ENCODE peak calls at places on chromosome 22, in eight cellular contexts. One of them, this sample, is unnamed.

GRCh38 chr22:27740192-27740748 is 61.3 kb downstream of the MN1 start:
- DNase-seq in SK-N-DZ: no peak
- DNase-seq in NCI-H82: no peak
- DNase-seq in NCI-H1417: no peak
- DNase-seq in stimulated activated CD4-positive, alpha-beta T cell treated with anti-CD3 and anti-CD28 coated beads, TNF-alpha, amount 100 ng/mL, for 4 hours: no peak
- DNase-seq in endothelial cell: no peak
- DNase-seq in HEK293T: no peak
- DNase-seq in Caki2: no peak
- DNase-seq in this sample: no peak

GRCh38 chr22:17258015-17258827 is 39.0 kb upstream of the ADA2 start:
- DNase-seq in endothelial cell: no peak
- DNase-seq in NCI-H1417: peak
- DNase-seq in NCI-H82: peak
- DNase-seq in Caki2: no peak
- DNase-seq in SK-N-DZ: peak
- DNase-seq in stimulated activated CD4-positive, alpha-beta T cell treated with anti-CD3 and anti-CD28 coated beads, TNF-alpha, amount 100 ng/mL, for 4 hours: no peak
- DNase-seq in HEK293T: no peak
- DNase-seq in this sample: no peak

GRCh38 chr22:44080936-44081853 is 57.1 kb downstream of the PARVB start:
- DNase-seq in Caki2: peak
- DNase-seq in HEK293T: peak
- DNase-seq in stimulated activated CD4-positive, alpha-beta T cell treated with anti-CD3 and anti-CD28 coated beads, TNF-alpha, amount 100 ng/mL, for 4 hours: peak
- DNase-seq in endothelial cell: peak
- DNase-seq in SK-N-DZ: peak
- DNase-seq in NCI-H82: peak
- DNase-seq in NCI-H1417: peak
- DNase-seq in this sample: peak

GRCh38 chr22:38819387-38819940 is 24.4 kb downstream of the NPTXR start:
- DNase-seq in Caki2: no peak
- DNase-seq in HEK293T: no peak
- DNase-seq in SK-N-DZ: no peak
- DNase-seq in NCI-H82: no peak
- DNase-seq in endothelial cell: no peak
- DNase-seq in stimulated activated CD4-positive, alpha-beta T cell treated with anti-CD3 and anti-CD28 coated beads, TNF-alpha, amount 100 ng/mL, for 4 hours: no peak
- DNase-seq in NCI-H1417: no peak
- DNase-seq in this sample: no peak

GRCh38 chr22:40329021-40329456 is 17.3 kb upstream of the ADSL start:
- DNase-seq in NCI-H82: no peak
- DNase-seq in stimulated activated CD4-positive, alpha-beta T cell treated with anti-CD3 and anti-CD28 coated beads, TNF-alpha, amount 100 ng/mL, for 4 hours: no peak
- DNase-seq in endothelial cell: no peak
- DNase-seq in NCI-H1417: no peak
- DNase-seq in Caki2: no peak
- DNase-seq in SK-N-DZ: no peak
- DNase-seq in HEK293T: no peak
- DNase-seq in this sample: no peak

GRCh38 chr22:46907578-46908215 is 145.2 kb downstream of the TBC1D22A start:
- DNase-seq in endothelial cell: no peak
- DNase-seq in Caki2: no peak
- DNase-seq in stimulated activated CD4-positive, alpha-beta T cell treated with anti-CD3 and anti-CD28 coated beads, TNF-alpha, amount 100 ng/mL, for 4 hours: no peak
- DNase-seq in HEK293T: no peak
- DNase-seq in NCI-H82: no peak
- DNase-seq in SK-N-DZ: no peak
- DNase-seq in NCI-H1417: no peak
- DNase-seq in this sample: no peak

GRCh38 chr22:24894998-24895397 is 51.5 kb downstream of the LHFPL7 start:
- DNase-seq in endothelial cell: no peak
- DNase-seq in HEK293T: no peak
- DNase-seq in stimulated activated CD4-positive, alpha-beta T cell treated with anti-CD3 and anti-CD28 coated beads, TNF-alpha, amount 100 ng/mL, for 4 hours: no peak
- DNase-seq in NCI-H1417: no peak
- DNase-seq in Caki2: no peak
- DNase-seq in NCI-H82: no peak
- DNase-seq in SK-N-DZ: no peak
- DNase-seq in this sample: no peak

GRCh38 chr22:23903328-23903971 is 9.3 kb downstream of the MIF start:
- DNase-seq in NCI-H1417: no peak
- DNase-seq in endothelial cell: no peak
- DNase-seq in NCI-H82: no peak
- DNase-seq in HEK293T: no peak
- DNase-seq in stimulated activated CD4-positive, alpha-beta T cell treated with anti-CD3 and anti-CD28 coated beads, TNF-alpha, amount 100 ng/mL, for 4 hours: no peak
- DNase-seq in Caki2: no peak
- DNase-seq in SK-N-DZ: no peak
- DNase-seq in this sample: no peak

GRCh38 chr22:27850000-27850465 is 48.5 kb upstream of the MN1 start:
- DNase-seq in NCI-H1417: no peak
- DNase-seq in stimulated activated CD4-positive, alpha-beta T cell treated with anti-CD3 and anti-CD28 coated beads, TNF-alpha, amount 100 ng/mL, for 4 hours: no peak
- DNase-seq in endothelial cell: no peak
- DNase-seq in Caki2: no peak
- DNase-seq in HEK293T: no peak
- DNase-seq in NCI-H82: no peak
- DNase-seq in SK-N-DZ: no peak
- DNase-seq in this sample: no peak

GRCh38 chr22:48663297-48663696 is 1164.4 kb downstream of the BRD1 start:
- DNase-seq in NCI-H82: peak
- DNase-seq in HEK293T: peak
- DNase-seq in Caki2: no peak
- DNase-seq in stimulated activated CD4-positive, alpha-beta T cell treated with anti-CD3 and anti-CD28 coated beads, TNF-alpha, amount 100 ng/mL, for 4 hours: no peak
- DNase-seq in endothelial cell: no peak
- DNase-seq in NCI-H1417: peak
- DNase-seq in SK-N-DZ: no peak
- DNase-seq in this sample: no peak

GRCh38 chr22:45891021-45891421 is 85.9 kb downstream of the WNT7B start:
- DNase-seq in HEK293T: no peak
- DNase-seq in endothelial cell: no peak
- DNase-seq in SK-N-DZ: no peak
- DNase-seq in Caki2: no peak
- DNase-seq in NCI-H1417: no peak
- DNase-seq in NCI-H82: no peak
- DNase-seq in stimulated activated CD4-positive, alpha-beta T cell treated with anti-CD3 and anti-CD28 coated beads, TNF-alpha, amount 100 ng/mL, for 4 hours: no peak
- DNase-seq in this sample: no peak

GRCh38 chr22:38098410-38099249 is 11.9 kb downstream of the BAIAP2L2 start:
- DNase-seq in SK-N-DZ: no peak
- DNase-seq in NCI-H82: no peak
- DNase-seq in NCI-H1417: no peak
- DNase-seq in Caki2: no peak
- DNase-seq in stimulated activated CD4-positive, alpha-beta T cell treated with anti-CD3 and anti-CD28 coated beads, TNF-alpha, amount 100 ng/mL, for 4 hours: no peak
- DNase-seq in endothelial cell: no peak
- DNase-seq in HEK293T: no peak
- DNase-seq in this sample: no peak

GRCh38 chr22:39943366-39943765 is 16.8 kb upstream of the TMA7B start:
- DNase-seq in NCI-H82: peak
- DNase-seq in stimulated activated CD4-positive, alpha-beta T cell treated with anti-CD3 and anti-CD28 coated beads, TNF-alpha, amount 100 ng/mL, for 4 hours: no peak
- DNase-seq in SK-N-DZ: no peak
- DNase-seq in Caki2: no peak
- DNase-seq in endothelial cell: peak
- DNase-seq in NCI-H1417: peak
- DNase-seq in HEK293T: peak
- DNase-seq in this sample: no peak

GRCh38 chr22:25622011-25622410 is 57.5 kb downstream of the GRK3 start:
- DNase-seq in stimulated activated CD4-positive, alpha-beta T cell treated with anti-CD3 and anti-CD28 coated beads, TNF-alpha, amount 100 ng/mL, for 4 hours: no peak
- DNase-seq in NCI-H1417: no peak
- DNase-seq in endothelial cell: no peak
- DNase-seq in SK-N-DZ: peak
- DNase-seq in Caki2: no peak
- DNase-seq in NCI-H82: no peak
- DNase-seq in HEK293T: no peak
- DNase-seq in this sample: no peak

GRCh38 chr22:30717952-30718351 is 23.3 kb downstream of the OSBP2 start:
- DNase-seq in stimulated activated CD4-positive, alpha-beta T cell treated with anti-CD3 and anti-CD28 coated beads, TNF-alpha, amount 100 ng/mL, for 4 hours: no peak
- DNase-seq in NCI-H1417: no peak
- DNase-seq in Caki2: no peak
- DNase-seq in HEK293T: no peak
- DNase-seq in SK-N-DZ: no peak
- DNase-seq in NCI-H82: no peak
- DNase-seq in endothelial cell: no peak
- DNase-seq in this sample: no peak

GRCh38 chr22:22171357-22172218 is 73.0 kb upstream of the VPREB1 start:
- DNase-seq in NCI-H1417: no peak
- DNase-seq in HEK293T: peak
- DNase-seq in SK-N-DZ: no peak
- DNase-seq in Caki2: peak
- DNase-seq in endothelial cell: peak
- DNase-seq in stimulated activated CD4-positive, alpha-beta T cell treated with anti-CD3 and anti-CD28 coated beads, TNF-alpha, amount 100 ng/mL, for 4 hours: no peak
- DNase-seq in NCI-H82: peak
- DNase-seq in this sample: no peak

GRCh38 chr22:48541401-48542098 is 1286.1 kb downstream of the BRD1 start:
- DNase-seq in NCI-H1417: no peak
- DNase-seq in HEK293T: no peak
- DNase-seq in Caki2: no peak
- DNase-seq in endothelial cell: no peak
- DNase-seq in NCI-H82: no peak
- DNase-seq in SK-N-DZ: no peak
- DNase-seq in stimulated activated CD4-positive, alpha-beta T cell treated with anti-CD3 and anti-CD28 coated beads, TNF-alpha, amount 100 ng/mL, for 4 hours: no peak
- DNase-seq in this sample: no peak

GRCh38 chr22:44898236-44898635 is 111.6 kb downstream of the PHF21B start:
- DNase-seq in HEK293T: no peak
- DNase-seq in NCI-H1417: no peak
- DNase-seq in endothelial cell: no peak
- DNase-seq in Caki2: no peak
- DNase-seq in NCI-H82: no peak
- DNase-seq in SK-N-DZ: no peak
- DNase-seq in stimulated activated CD4-positive, alpha-beta T cell treated with anti-CD3 and anti-CD28 coated beads, TNF-alpha, amount 100 ng/mL, for 4 hours: no peak
- DNase-seq in this sample: no peak

GRCh38 chr22:32861330-32861729 is 59.8 kb downstream of the TIMP3 start:
- DNase-seq in stimulated activated CD4-positive, alpha-beta T cell treated with anti-CD3 and anti-CD28 coated beads, TNF-alpha, amount 100 ng/mL, for 4 hours: no peak
- DNase-seq in NCI-H1417: no peak
- DNase-seq in Caki2: no peak
- DNase-seq in HEK293T: no peak
- DNase-seq in SK-N-DZ: no peak
- DNase-seq in NCI-H82: no peak
- DNase-seq in endothelial cell: no peak
- DNase-seq in this sample: no peak

GRCh38 chr22:32474635-32475427 is at the start of gene FBXO7:
- DNase-seq in endothelial cell: peak
- DNase-seq in NCI-H82: peak
- DNase-seq in Caki2: peak
- DNase-seq in NCI-H1417: peak
- DNase-seq in HEK293T: peak
- DNase-seq in stimulated activated CD4-positive, alpha-beta T cell treated with anti-CD3 and anti-CD28 coated beads, TNF-alpha, amount 100 ng/mL, for 4 hours: peak
- DNase-seq in SK-N-DZ: peak
- DNase-seq in this sample: peak

GRCh38 chr22:39180566-39180965 is 28.1 kb upstream of the CBX7 start:
- DNase-seq in stimulated activated CD4-positive, alpha-beta T cell treated with anti-CD3 and anti-CD28 coated beads, TNF-alpha, amount 100 ng/mL, for 4 hours: no peak
- DNase-seq in Caki2: no peak
- DNase-seq in NCI-H1417: no peak
- DNase-seq in endothelial cell: no peak
- DNase-seq in SK-N-DZ: no peak
- DNase-seq in NCI-H82: no peak
- DNase-seq in HEK293T: no peak
- DNase-seq in this sample: no peak

GRCh38 chr22:25706197-25706596 is 35.8 kb upstream of the MYO18B start:
- DNase-seq in SK-N-DZ: no peak
- DNase-seq in endothelial cell: no peak
- DNase-seq in stimulated activated CD4-positive, alpha-beta T cell treated with anti-CD3 and anti-CD28 coated beads, TNF-alpha, amount 100 ng/mL, for 4 hours: no peak
- DNase-seq in NCI-H1417: no peak
- DNase-seq in NCI-H82: no peak
- DNase-seq in HEK293T: no peak
- DNase-seq in Caki2: no peak
- DNase-seq in this sample: no peak

GRCh38 chr22:48885919-48886305 is 941.8 kb downstream of the BRD1 start:
- DNase-seq in Caki2: no peak
- DNase-seq in SK-N-DZ: no peak
- DNase-seq in stimulated activated CD4-positive, alpha-beta T cell treated with anti-CD3 and anti-CD28 coated beads, TNF-alpha, amount 100 ng/mL, for 4 hours: no peak
- DNase-seq in NCI-H1417: no peak
- DNase-seq in HEK293T: no peak
- DNase-seq in NCI-H82: no peak
- DNase-seq in endothelial cell: no peak
- DNase-seq in this sample: no peak

GRCh38 chr22:10961043-10961860 is 4566.7 kb upstream of the OR11H1 start:
- DNase-seq in HEK293T: no peak
- DNase-seq in Caki2: no peak
- DNase-seq in endothelial cell: no peak
- DNase-seq in NCI-H82: no peak
- DNase-seq in SK-N-DZ: no peak
- DNase-seq in NCI-H1417: no peak
- DNase-seq in stimulated activated CD4-positive, alpha-beta T cell treated with anti-CD3 and anti-CD28 coated beads, TNF-alpha, amount 100 ng/mL, for 4 hours: no peak
- DNase-seq in this sample: no peak

GRCh38 chr22:40723396-40723933 is 44.2 kb downstream of the MCHR1 start:
- DNase-seq in NCI-H1417: no peak
- DNase-seq in HEK293T: no peak
- DNase-seq in Caki2: no peak
- DNase-seq in endothelial cell: no peak
- DNase-seq in SK-N-DZ: no peak
- DNase-seq in NCI-H82: no peak
- DNase-seq in stimulated activated CD4-positive, alpha-beta T cell treated with anti-CD3 and anti-CD28 coated beads, TNF-alpha, amount 100 ng/mL, for 4 hours: no peak
- DNase-seq in this sample: no peak

GRCh38 chr22:35352214-35353111 is 28.4 kb upstream of the HMOX1 start:
- DNase-seq in HEK293T: no peak
- DNase-seq in NCI-H1417: no peak
- DNase-seq in stimulated activated CD4-positive, alpha-beta T cell treated with anti-CD3 and anti-CD28 coated beads, TNF-alpha, amount 100 ng/mL, for 4 hours: peak
- DNase-seq in NCI-H82: peak
- DNase-seq in endothelial cell: peak
- DNase-seq in Caki2: no peak
- DNase-seq in SK-N-DZ: peak
- DNase-seq in this sample: no peak

GRCh38 chr22:23670378-23671295 is 20.2 kb upstream of the RGL4 start:
- DNase-seq in NCI-H82: no peak
- DNase-seq in endothelial cell: no peak
- DNase-seq in SK-N-DZ: no peak
- DNase-seq in stimulated activated CD4-positive, alpha-beta T cell treated with anti-CD3 and anti-CD28 coated beads, TNF-alpha, amount 100 ng/mL, for 4 hours: no peak
- DNase-seq in Caki2: no peak
- DNase-seq in HEK293T: no peak
- DNase-seq in NCI-H1417: no peak
- DNase-seq in this sample: no peak

GRCh38 chr22:40498454-40499186 is 128.2 kb downstream of the SGSM3 start:
- DNase-seq in SK-N-DZ: no peak
- DNase-seq in NCI-H82: peak
- DNase-seq in endothelial cell: no peak
- DNase-seq in NCI-H1417: no peak
- DNase-seq in HEK293T: no peak
- DNase-seq in stimulated activated CD4-positive, alpha-beta T cell treated with anti-CD3 and anti-CD28 coated beads, TNF-alpha, amount 100 ng/mL, for 4 hours: no peak
- DNase-seq in Caki2: peak
- DNase-seq in this sample: no peak

GRCh38 chr22:32824531-32825315 is 23.2 kb downstream of the TIMP3 start:
- DNase-seq in endothelial cell: no peak
- DNase-seq in HEK293T: no peak
- DNase-seq in Caki2: no peak
- DNase-seq in NCI-H1417: no peak
- DNase-seq in stimulated activated CD4-positive, alpha-beta T cell treated with anti-CD3 and anti-CD28 coated beads, TNF-alpha, amount 100 ng/mL, for 4 hours: no peak
- DNase-seq in NCI-H82: no peak
- DNase-seq in SK-N-DZ: no peak
- DNase-seq in this sample: no peak

GRCh38 chr22:41891407-41891806 is 23.5 kb downstream of the SHISA8 start:
- DNase-seq in HEK293T: no peak
- DNase-seq in endothelial cell: no peak
- DNase-seq in NCI-H1417: no peak
- DNase-seq in stimulated activated CD4-positive, alpha-beta T cell treated with anti-CD3 and anti-CD28 coated beads, TNF-alpha, amount 100 ng/mL, for 4 hours: no peak
- DNase-seq in SK-N-DZ: no peak
- DNase-seq in NCI-H82: no peak
- DNase-seq in Caki2: no peak
- DNase-seq in this sample: no peak

GRCh38 chr22:50437511-50438304 is 37.1 kb downstream of the SBF1 start:
- DNase-seq in SK-N-DZ: no peak
- DNase-seq in HEK293T: no peak
- DNase-seq in Caki2: no peak
- DNase-seq in NCI-H1417: no peak
- DNase-seq in endothelial cell: no peak
- DNase-seq in stimulated activated CD4-positive, alpha-beta T cell treated with anti-CD3 and anti-CD28 coated beads, TNF-alpha, amount 100 ng/mL, for 4 hours: no peak
- DNase-seq in NCI-H82: no peak
- DNase-seq in this sample: no peak

GRCh38 chr22:48921411-48921903 is 906.2 kb downstream of the BRD1 start:
- DNase-seq in NCI-H1417: no peak
- DNase-seq in stimulated activated CD4-positive, alpha-beta T cell treated with anti-CD3 and anti-CD28 coated beads, TNF-alpha, amount 100 ng/mL, for 4 hours: no peak
- DNase-seq in NCI-H82: no peak
- DNase-seq in endothelial cell: no peak
- DNase-seq in Caki2: no peak
- DNase-seq in HEK293T: no peak
- DNase-seq in SK-N-DZ: no peak
- DNase-seq in this sample: peak

This sample was measured in amygdala.